ENCODE peak calls at places on chromosomes 13 and 19, in six cellular contexts. J is kidney, Q is neuronal stem cell, V is GM23248, T is foreskin keratinocyte, B is small intestine. Y is an unnamed sample.
A peak's percentile ranks its signal among the peaks of the same experiment; 100 is the strongest.

GRCh38 chr13:102012299-102013293 is 389.3 kb downstream of the FGF14 start:
- DNase-seq in J (no peak), Q (no peak), V (no peak), T (no peak), B (no peak), Y (no peak)

GRCh38 chr19:45769821-45770191 is 754 bp upstream of the SIX5 start:
- DNase-seq in J (peak; percentile 89), Q (no peak), V (peak; percentile 83), T (peak; percentile 68), B (peak; percentile 51), Y (peak; percentile 68)

GRCh38 chr13:45055902-45056648 is 64.2 kb upstream of the GTF2F2 start:
- DNase-seq in J (no peak), Q (no peak), V (peak; percentile 82), T (peak; percentile 75), B (no peak), Y (peak; percentile 28)

GRCh38 chr13:76596216-76596615 is 290.0 kb downstream of the KCTD12 start:
- DNase-seq in J (no peak), Q (no peak), V (no peak), T (no peak), B (no peak), Y (no peak)

GRCh38 chr13:110797230-110797877 is 83.9 kb downstream of the ING1 start:
- DNase-seq in J (no peak), Q (no peak), V (peak; percentile 54), T (no peak), B (no peak), Y (no peak)

GRCh38 chr13:75264611-75265010 is 217.4 kb downstream of the TBC1D4 start:
- DNase-seq in J (no peak), Q (no peak), V (no peak), T (no peak), B (no peak), Y (no peak)

GRCh38 chr13:39867807-39868206 is 212.3 kb downstream of the COG6 start:
- DNase-seq in J (no peak), Q (no peak), V (no peak), T (no peak), B (no peak), Y (no peak)

GRCh38 chr19:15251749-15252397 is 19.6 kb upstream of the EPHX3 start:
- DNase-seq in J (peak; percentile 95), Q (peak; percentile 54), V (peak; percentile 97), T (no peak), B (no peak), Y (peak; percentile 56)

GRCh38 chr19:45767410-45767880 is 1.6 kb downstream of the SIX5 start:
- DNase-seq in J (peak; percentile 95), Q (peak; percentile 72), V (peak; percentile 92), T (peak; percentile 50), B (peak; percentile 32), Y (peak; percentile 75)

GRCh38 chr19:18599485-18599884 is 7.1 kb downstream of the CRLF1 start:
- DNase-seq in J (no peak), Q (no peak), V (no peak), T (no peak), B (no peak), Y (no peak)

GRCh38 chr13:110485604-110486003 is 75.9 kb downstream of the RAB20 start:
- DNase-seq in J (peak; percentile 56), Q (peak; percentile 56), V (no peak), T (no peak), B (no peak), Y (no peak)

GRCh38 chr13:100394005-100394695 is 194.4 kb downstream of the GGACT start:
- DNase-seq in J (no peak), Q (no peak), V (peak; percentile 94), T (no peak), B (no peak), Y (no peak)

GRCh38 chr13:35228536-35228935 is 248.0 kb downstream of the MAB21L1 start:
- DNase-seq in J (no peak), Q (no peak), V (no peak), T (no peak), B (no peak), Y (no peak)

GRCh38 chr19:16372065-16372915 is 47.7 kb downstream of the KLF2 start:
- DNase-seq in J (peak; percentile 75), Q (no peak), V (no peak), T (no peak), B (no peak), Y (no peak)

GRCh38 chr19:4030981-4031380 is 23.4 kb downstream of the PIAS4 start:
- DNase-seq in J (no peak), Q (no peak), V (no peak), T (no peak), B (no peak), Y (no peak)

GRCh38 chr19:48896191-48896720 is 2.3 kb downstream of the TULP2 start:
- DNase-seq in J (peak; percentile 89), Q (peak; percentile 53), V (peak; percentile 64), T (no peak), B (no peak), Y (peak; percentile 51)

GRCh38 chr19:1210227-1210538 is 4.6 kb downstream of the STK11 start:
- DNase-seq in J (no peak), Q (no peak), V (no peak), T (no peak), B (no peak), Y (no peak)

GRCh38 chr19:1214299-1214861 is 8.8 kb downstream of the STK11 start:
- DNase-seq in J (peak; percentile 72), Q (no peak), V (no peak), T (no peak), B (no peak), Y (no peak)

GRCh38 chr19:1214862-1215731 is 9.5 kb downstream of the STK11 start:
- DNase-seq in J (peak; percentile 89), Q (no peak), V (peak; percentile 53), T (no peak), B (no peak), Y (no peak)

GRCh38 chr19:1213391-1214286 is 8.1 kb downstream of the STK11 start:
- DNase-seq in J (peak; percentile 87), Q (no peak), V (peak; percentile 71), T (peak; percentile 94), B (peak; percentile 88), Y (peak; percentile 78)

GRCh38 chr19:1211494-1212234 is 6.1 kb downstream of the STK11 start:
- DNase-seq in J (peak; percentile 67), Q (no peak), V (no peak), T (no peak), B (no peak), Y (no peak)
- H3K4me1 ChIP-seq in J (peaks cover 54% of the 10 kb centered on the region), Q (peaks cover 25% of the 10 kb centered on the region), V (peaks cover 40% of the 10 kb centered on the region), T (peaks cover 24% of the 10 kb centered on the region), B (peaks cover 4% of the 10 kb centered on the region), Y (peaks cover 25% of the 10 kb centered on the region)

GRCh38 chr13:114115191-114115671 is 17.2 kb downstream of the RASA3 start:
- DNase-seq in J (peak; percentile 88), Q (no peak), V (peak; percentile 90), T (peak; percentile 54), B (peak; percentile 89), Y (peak; percentile 65)
- H3K4me1 ChIP-seq in J (peaks cover 19% of the 10 kb centered on the region), Q (peaks cover 31% of the 10 kb centered on the region), V (peaks cover 49% of the 10 kb centered on the region), T (peaks cover 20% of the 10 kb centered on the region), B (peaks cover 2% of the 10 kb centered on the region), Y (no peaks in the 10 kb centered on the region)

GRCh38 chr19:37926711-37927110 is 19.7 kb downstream of the SIPA1L3 start:
- DNase-seq in J (no peak), Q (no peak), V (no peak), T (no peak), B (no peak), Y (no peak)

GRCh38 chr19:37930416-37930815 is 23.4 kb downstream of the SIPA1L3 start:
- DNase-seq in J (no peak), Q (no peak), V (peak; percentile 27), T (no peak), B (peak; percentile 77), Y (no peak)

GRCh38 chr19:37926255-37926654 is 19.2 kb downstream of the SIPA1L3 start:
- DNase-seq in J (no peak), Q (no peak), V (no peak), T (no peak), B (no peak), Y (no peak)

GRCh38 chr19:37929512-37929911 is 22.5 kb downstream of the SIPA1L3 start:
- DNase-seq in J (no peak), Q (no peak), V (no peak), T (no peak), B (peak; percentile 37), Y (no peak)

GRCh38 chr19:37928527-37929286 is 21.7 kb downstream of the SIPA1L3 start:
- DNase-seq in J (no peak), Q (no peak), V (no peak), T (no peak), B (peak; percentile 68), Y (no peak)
- H3K4me1 ChIP-seq in J (peaks cover 19% of the 10 kb centered on the region), Q (peaks cover 15% of the 10 kb centered on the region), V (peaks cover 15% of the 10 kb centered on the region), T (peaks cover 23% of the 10 kb centered on the region), B (peaks cover 4% of the 10 kb centered on the region), Y (peaks cover 23% of the 10 kb centered on the region)

GRCh38 chr19:5628919-5629481 is 6.1 kb downstream of the SAFB start:
- DNase-seq in J (no peak), Q (no peak), V (no peak), T (no peak), B (no peak), Y (no peak)
- H3K4me1 ChIP-seq in J (peaks cover 36% of the 10 kb centered on the region), Q (peaks cover 1% of the 10 kb centered on the region), V (peaks cover 48% of the 10 kb centered on the region), T (peaks cover 6% of the 10 kb centered on the region), B (peaks cover 5% of the 10 kb centered on the region), Y (peaks cover 13% of the 10 kb centered on the region)

Y was measured in colonic mucosa.